ENCODE peak calls at places on chromosomes 4 and X, in five cellular contexts. T is naive thymus-derived CD8-positive, alpha-beta T cell; P is cardiac muscle cell; H is Ammon's horn; W is upper lobe of left lung. G is an unnamed sample.

GRCh38 chr4:183256756-183257385 is 63.2 kb downstream of the CLDN22 start:
- DNase-seq in T (peak), P (peak), H (peak), W (peak), G (peak)

GRCh38 chrX:23317799-23318724 is 16.6 kb upstream of the PTCHD1 start:
- DNase-seq in T (peak), P (peak), H (no peak), W (no peak), G (no peak)

GRCh38 chr4:77820836-77821561 is 1.8 kb upstream of the CNOT6L start:
- DNase-seq in T (peak), P (peak), H (peak), W (no peak), G (no peak)

GRCh38 chrX:154734101-154734781 is 16.6 kb downstream of the GAB3 start:
- DNase-seq in T (peak), P (peak), H (peak), W (no peak), G (no peak)

GRCh38 chr4:139247241-139247640 is 32.8 kb downstream of the MGARP start:
- DNase-seq in T (no peak), P (no peak), H (no peak), W (no peak), G (no peak)

GRCh38 chr4:98746530-98746929 is 88.1 kb upstream of the TSPAN5 start:
- DNase-seq in T (no peak), P (no peak), H (no peak), W (no peak), G (no peak)

GRCh38 chrX:13398073-13398823 is 78.4 kb upstream of the ATXN3L start:
- DNase-seq in T (no peak), P (peak), H (no peak), W (no peak), G (peak)

GRCh38 chr4:58357947-58358346 is 1247.8 kb upstream of the IGFBP7 start:
- DNase-seq in T (no peak), P (no peak), H (no peak), W (no peak), G (no peak)

GRCh38 chrX:136030357-136031225 is 45.4 kb downstream of the SLC9A6 start:
- DNase-seq in T (no peak), P (peak), H (peak), W (no peak), G (no peak)

GRCh38 chrX:45774961-45775360 is 574.3 kb upstream of the DIPK2B start:
- DNase-seq in T (no peak), P (peak), H (no peak), W (no peak), G (no peak)

GRCh38 chrX:281166-281999 is at the start of gene PLCXD1:
- DNase-seq in T (no peak), P (peak), H (peak), W (no peak), G (peak)

GRCh38 chr4:957581-958313 is 15.6 kb downstream of the DGKQ start:
- DNase-seq in T (no peak), P (no peak), H (peak), W (peak), G (no peak)

GRCh38 chr4:140277576-140277975 is 95.9 kb upstream of the SCOC start:
- DNase-seq in T (no peak), P (no peak), H (no peak), W (no peak), G (no peak)

GRCh38 chr4:135670548-135670947 is 1469.0 kb upstream of the PABPC4L start:
- DNase-seq in T (no peak), P (no peak), H (no peak), W (no peak), G (no peak)

GRCh38 chrX:69614896-69615295 is 1.0 kb upstream of the EDA start:
- DNase-seq in T (no peak), P (peak), H (peak), W (no peak), G (no peak)

GRCh38 chr4:158930573-158930972 is 161.7 kb downstream of the FNIP2 start:
- DNase-seq in T (no peak), P (no peak), H (no peak), W (no peak), G (no peak)

GRCh38 chrX:112800901-112801775 is 39.5 kb downstream of the AMOT start:
- DNase-seq in T (no peak), P (no peak), H (no peak), W (no peak), G (peak)

GRCh38 chrX:20139966-20140365 is 1.7 kb downstream of the EIF1AX start:
- DNase-seq in T (no peak), P (peak), H (no peak), W (no peak), G (no peak)

GRCh38 chrX:138859421-138859820 is 147.9 kb upstream of the FGF13 start:
- DNase-seq in T (no peak), P (no peak), H (no peak), W (no peak), G (no peak)

GRCh38 chr4:152591361-152591760 is 55.5 kb upstream of the FBXW7 start:
- DNase-seq in T (no peak), P (peak), H (peak), W (peak), G (peak)

GRCh38 chrX:106752101-106752678 is 25.7 kb downstream of the RNF128 start:
- DNase-seq in T (no peak), P (peak), H (no peak), W (no peak), G (no peak)

GRCh38 chr4:169272265-169272886 is 1.6 kb upstream of the SH3RF1 start:
- DNase-seq in T (no peak), P (peak), H (no peak), W (no peak), G (no peak)

GRCh38 chrX:118569676-118570075 is 74.1 kb downstream of the DOCK11 start:
- DNase-seq in T (no peak), P (peak), H (no peak), W (no peak), G (no peak)

GRCh38 chrX:20056704-20057103 is 60.0 kb downstream of the MAP7D2 start:
- DNase-seq in T (no peak), P (no peak), H (peak), W (no peak), G (no peak)

GRCh38 chr4:157664726-157665125 is 444.2 kb downstream of the GRIA2 start:
- DNase-seq in T (no peak), P (peak), H (no peak), W (no peak), G (no peak)

GRCh38 chr4:119286377-119287002 is 35.4 kb downstream of the FABP2 start:
- DNase-seq in T (peak), P (peak), H (peak), W (no peak), G (peak)

GRCh38 chr4:41594439-41594838 is 56.5 kb downstream of the LIMCH1 start:
- DNase-seq in T (no peak), P (no peak), H (peak), W (no peak), G (no peak)

GRCh38 chr4:2250003-2250763 is 8.3 kb upstream of the HAUS3 start:
- DNase-seq in T (no peak), P (no peak), H (no peak), W (peak), G (no peak)

GRCh38 chr4:57184378-57185031 is 74.3 kb upstream of the IGFBP7 start:
- DNase-seq in T (no peak), P (no peak), H (peak), W (no peak), G (no peak)

GRCh38 chr4:52037730-52038108 is 380 bp downstream of the SGCB start:
- DNase-seq in T (peak), P (peak), H (peak), W (no peak), G (no peak)

GRCh38 chr4:38782452-38783108 is at the start of gene TLR10:
- DNase-seq in T (peak), P (peak), H (peak), W (no peak), G (peak)

GRCh38 chr4:111537861-111538260 is 607.4 kb upstream of the FAM241A start:
- DNase-seq in T (no peak), P (peak), H (no peak), W (no peak), G (no peak)